ENCODE peak calls at places on chromosomes 13 and 19, in ten cellular contexts. One of them, this sample, is unnamed.

GRCh38 chr13:21031594-21031993 is 29.8 kb downstream of the LATS2 start:
- DNase-seq in suprapubic skin: no peak
- DNase-seq in coronary artery: no peak
- DNase-seq in mucosa of descending colon: no peak
- DNase-seq in GM12865: no peak
- DNase-seq in HL-60: no peak
- DNase-seq in epithelial cell of esophagus: no peak
- DNase-seq in HFF-Myc: no peak
- DNase-seq in MCF 10A: no peak
- DNase-seq in dorsolateral prefrontal cortex: no peak
- DNase-seq in this sample: no peak

GRCh38 chr19:310141-310651 is 19.0 kb upstream of the PLPP2 start:
- DNase-seq in HL-60: no peak
- DNase-seq in epithelial cell of esophagus: no peak
- DNase-seq in MCF 10A: no peak
- DNase-seq in suprapubic skin: no peak
- DNase-seq in coronary artery: no peak
- DNase-seq in GM12865: no peak
- DNase-seq in mucosa of descending colon: no peak
- DNase-seq in dorsolateral prefrontal cortex: no peak
- DNase-seq in HFF-Myc: no peak
- DNase-seq in this sample: no peak

GRCh38 chr19:23774156-23774971 is 15.7 kb upstream of the ZNF681 start:
- DNase-seq in suprapubic skin: peak; percentile 38
- DNase-seq in MCF 10A: peak; percentile 46
- DNase-seq in HFF-Myc: no peak
- DNase-seq in dorsolateral prefrontal cortex: no peak
- DNase-seq in mucosa of descending colon: no peak
- DNase-seq in coronary artery: no peak
- DNase-seq in GM12865: no peak
- DNase-seq in epithelial cell of esophagus: peak; percentile 72
- DNase-seq in HL-60: peak; percentile 24
- DNase-seq in this sample: no peak

GRCh38 chr13:72850959-72851677 is 69.2 kb downstream of the PIBF1 start:
- DNase-seq in coronary artery: peak; percentile 50
- DNase-seq in suprapubic skin: no peak
- DNase-seq in GM12865: no peak
- DNase-seq in mucosa of descending colon: peak; percentile 30
- DNase-seq in HL-60: no peak
- DNase-seq in MCF 10A: no peak
- DNase-seq in dorsolateral prefrontal cortex: no peak
- DNase-seq in HFF-Myc: no peak
- DNase-seq in epithelial cell of esophagus: no peak
- DNase-seq in this sample: no peak

GRCh38 chr19:35063940-35064818 is 22.7 kb downstream of the HPN start:
- DNase-seq in mucosa of descending colon: no peak
- DNase-seq in suprapubic skin: no peak
- DNase-seq in GM12865: no peak
- DNase-seq in MCF 10A: peak; percentile 70
- DNase-seq in epithelial cell of esophagus: peak; percentile 86
- DNase-seq in coronary artery: no peak
- DNase-seq in HFF-Myc: peak; percentile 29
- DNase-seq in dorsolateral prefrontal cortex: no peak
- DNase-seq in HL-60: no peak
- DNase-seq in this sample: no peak

GRCh38 chr19:28737526-28737925 is 475.4 kb downstream of the UQCRFS1 start:
- DNase-seq in MCF 10A: no peak
- DNase-seq in mucosa of descending colon: no peak
- DNase-seq in HFF-Myc: no peak
- DNase-seq in epithelial cell of esophagus: no peak
- DNase-seq in dorsolateral prefrontal cortex: no peak
- DNase-seq in suprapubic skin: no peak
- DNase-seq in GM12865: no peak
- DNase-seq in HL-60: no peak
- DNase-seq in coronary artery: no peak
- DNase-seq in this sample: no peak

GRCh38 chr19:30604657-30605056 is 232.5 kb downstream of the ZNF536 start:
- DNase-seq in HFF-Myc: no peak
- DNase-seq in mucosa of descending colon: no peak
- DNase-seq in suprapubic skin: peak; percentile 34
- DNase-seq in MCF 10A: no peak
- DNase-seq in dorsolateral prefrontal cortex: peak; percentile 66
- DNase-seq in HL-60: no peak
- DNase-seq in GM12865: no peak
- DNase-seq in coronary artery: no peak
- DNase-seq in epithelial cell of esophagus: no peak
- DNase-seq in this sample: no peak

GRCh38 chr13:113151745-113152707 is 6.4 kb upstream of the PROZ start:
- DNase-seq in HFF-Myc: no peak
- DNase-seq in coronary artery: peak; percentile 73
- DNase-seq in epithelial cell of esophagus: no peak
- DNase-seq in suprapubic skin: peak; percentile 74
- DNase-seq in dorsolateral prefrontal cortex: no peak
- DNase-seq in mucosa of descending colon: no peak
- DNase-seq in MCF 10A: no peak
- DNase-seq in HL-60: no peak
- DNase-seq in GM12865: no peak
- DNase-seq in this sample: no peak

GRCh38 chr13:25130944-25131343 is 35.0 kb downstream of the PABPC3 start:
- DNase-seq in mucosa of descending colon: no peak
- DNase-seq in HFF-Myc: no peak
- DNase-seq in epithelial cell of esophagus: no peak
- DNase-seq in MCF 10A: no peak
- DNase-seq in suprapubic skin: no peak
- DNase-seq in coronary artery: no peak
- DNase-seq in GM12865: no peak
- DNase-seq in HL-60: no peak
- DNase-seq in dorsolateral prefrontal cortex: no peak
- DNase-seq in this sample: no peak

GRCh38 chr13:98746968-98747367 is 5.5 kb downstream of the SLC15A1 start:
- DNase-seq in suprapubic skin: no peak
- DNase-seq in dorsolateral prefrontal cortex: no peak
- DNase-seq in coronary artery: no peak
- DNase-seq in MCF 10A: peak; percentile 67
- DNase-seq in mucosa of descending colon: no peak
- DNase-seq in epithelial cell of esophagus: peak; percentile 73
- DNase-seq in HFF-Myc: no peak
- DNase-seq in HL-60: no peak
- DNase-seq in GM12865: no peak
- DNase-seq in this sample: no peak

DNA sequence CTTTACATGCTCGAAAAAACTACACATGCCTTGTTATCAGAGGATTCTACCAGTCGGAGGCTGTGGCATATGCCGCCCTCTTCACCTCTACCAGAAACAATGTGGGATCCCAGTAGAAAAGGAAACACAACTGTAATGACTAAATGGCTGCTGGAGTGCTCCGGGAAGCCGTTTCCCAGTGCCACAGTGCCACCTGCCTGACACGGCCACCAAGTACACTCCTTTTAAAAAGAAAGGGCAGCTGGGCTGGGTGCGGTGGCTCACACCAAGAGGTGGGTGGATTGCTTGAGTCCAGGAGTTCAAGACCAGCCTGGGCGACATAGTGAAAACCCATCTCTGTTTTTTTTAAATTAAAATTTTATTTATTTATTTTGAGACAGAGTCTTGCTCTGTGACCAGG is 67.3 kb downstream of the TRPM4 start:
- DNase-seq in mucosa of descending colon: peak; percentile 82
- DNase-seq in suprapubic skin: no peak
- DNase-seq in HFF-Myc: no peak
- DNase-seq in HL-60: peak; percentile 27
- DNase-seq in MCF 10A: peak; percentile 77
- DNase-seq in epithelial cell of esophagus: peak; percentile 71
- DNase-seq in coronary artery: no peak
- DNase-seq in GM12865: peak; percentile 71
- DNase-seq in dorsolateral prefrontal cortex: no peak
- DNase-seq in this sample: peak; percentile 74
- TF ChIP-seq CTCF in mucosa of descending colon: peak; percentile 14
- TF ChIP-seq CTCF in suprapubic skin: no peak
- TF ChIP-seq CTCF in HFF-Myc: peak; percentile 35
- TF ChIP-seq CTCF in HL-60: peak; percentile 25
- TF ChIP-seq CTCF in MCF 10A: peak; percentile 59
- TF ChIP-seq CTCF in epithelial cell of esophagus: peak; percentile 69
- TF ChIP-seq CTCF in coronary artery: no peak
- TF ChIP-seq CTCF in GM12865: peak; percentile 44
- TF ChIP-seq CTCF in dorsolateral prefrontal cortex: peak; percentile 22
- TF ChIP-seq CTCF in this sample: peak; percentile 29

GRCh38 chr13:48679941-48680630 is 26.4 kb downstream of the CYSLTR2 start:
- DNase-seq in dorsolateral prefrontal cortex: no peak
- DNase-seq in GM12865: no peak
- DNase-seq in epithelial cell of esophagus: no peak
- DNase-seq in MCF 10A: no peak
- DNase-seq in HL-60: no peak
- DNase-seq in HFF-Myc: no peak
- DNase-seq in coronary artery: no peak
- DNase-seq in suprapubic skin: no peak
- DNase-seq in mucosa of descending colon: no peak
- DNase-seq in this sample: no peak

GRCh38 chr13:48678316-48678715 is 24.6 kb downstream of the CYSLTR2 start:
- DNase-seq in HFF-Myc: no peak
- DNase-seq in coronary artery: no peak
- DNase-seq in epithelial cell of esophagus: no peak
- DNase-seq in dorsolateral prefrontal cortex: no peak
- DNase-seq in suprapubic skin: no peak
- DNase-seq in HL-60: no peak
- DNase-seq in mucosa of descending colon: no peak
- DNase-seq in MCF 10A: no peak
- DNase-seq in GM12865: no peak
- DNase-seq in this sample: no peak

GRCh38 chr13:48680756-48681392 is 27.1 kb downstream of the CYSLTR2 start:
- DNase-seq in MCF 10A: no peak
- DNase-seq in suprapubic skin: no peak
- DNase-seq in epithelial cell of esophagus: no peak
- DNase-seq in coronary artery: no peak
- DNase-seq in HL-60: no peak
- DNase-seq in GM12865: no peak
- DNase-seq in HFF-Myc: no peak
- DNase-seq in dorsolateral prefrontal cortex: no peak
- DNase-seq in mucosa of descending colon: no peak
- DNase-seq in this sample: no peak

GRCh38 chr13:48686810-48687209 is 33.1 kb downstream of the CYSLTR2 start:
- DNase-seq in suprapubic skin: no peak
- DNase-seq in GM12865: no peak
- DNase-seq in MCF 10A: no peak
- DNase-seq in mucosa of descending colon: no peak
- DNase-seq in HL-60: no peak
- DNase-seq in HFF-Myc: no peak
- DNase-seq in coronary artery: no peak
- DNase-seq in dorsolateral prefrontal cortex: no peak
- DNase-seq in epithelial cell of esophagus: no peak
- DNase-seq in this sample: no peak

GRCh38 chr13:48682452-48682851 is 28.7 kb downstream of the CYSLTR2 start:
- DNase-seq in HFF-Myc: no peak
- DNase-seq in MCF 10A: no peak
- DNase-seq in epithelial cell of esophagus: no peak
- DNase-seq in GM12865: no peak
- DNase-seq in mucosa of descending colon: no peak
- DNase-seq in coronary artery: no peak
- DNase-seq in suprapubic skin: no peak
- DNase-seq in HL-60: peak; percentile 35
- DNase-seq in dorsolateral prefrontal cortex: no peak
- DNase-seq in this sample: no peak
- TF ChIP-seq CTCF in HFF-Myc: no peak
- TF ChIP-seq CTCF in MCF 10A: no peak
- TF ChIP-seq CTCF in epithelial cell of esophagus: no peak
- TF ChIP-seq CTCF in GM12865: no peak
- TF ChIP-seq CTCF in mucosa of descending colon: no peak
- TF ChIP-seq CTCF in coronary artery: no peak
- TF ChIP-seq CTCF in suprapubic skin: no peak
- TF ChIP-seq CTCF in HL-60: no peak
- TF ChIP-seq CTCF in dorsolateral prefrontal cortex: no peak
- TF ChIP-seq CTCF in this sample: no peak

GRCh38 chr13:40958655-40959054 is 60.5 kb downstream of the ELF1 start:
- DNase-seq in MCF 10A: no peak
- DNase-seq in GM12865: no peak
- DNase-seq in HL-60: no peak
- DNase-seq in mucosa of descending colon: no peak
- DNase-seq in coronary artery: no peak
- DNase-seq in epithelial cell of esophagus: no peak
- DNase-seq in HFF-Myc: no peak
- DNase-seq in dorsolateral prefrontal cortex: no peak
- DNase-seq in suprapubic skin: no peak
- DNase-seq in this sample: no peak

GRCh38 chr13:40963927-40964326 is 55.2 kb downstream of the ELF1 start:
- DNase-seq in GM12865: no peak
- DNase-seq in dorsolateral prefrontal cortex: no peak
- DNase-seq in suprapubic skin: no peak
- DNase-seq in HFF-Myc: no peak
- DNase-seq in HL-60: no peak
- DNase-seq in epithelial cell of esophagus: peak; percentile 91
- DNase-seq in MCF 10A: peak; percentile 44
- DNase-seq in coronary artery: no peak
- DNase-seq in mucosa of descending colon: no peak
- DNase-seq in this sample: no peak

GRCh38 chr13:40961224-40961623 is 57.9 kb downstream of the ELF1 start:
- DNase-seq in GM12865: no peak
- DNase-seq in dorsolateral prefrontal cortex: no peak
- DNase-seq in HL-60: peak; percentile 54
- DNase-seq in mucosa of descending colon: no peak
- DNase-seq in MCF 10A: no peak
- DNase-seq in HFF-Myc: no peak
- DNase-seq in suprapubic skin: no peak
- DNase-seq in coronary artery: no peak
- DNase-seq in epithelial cell of esophagus: no peak
- DNase-seq in this sample: no peak

GRCh38 chr13:40960721-40961120 is 58.4 kb downstream of the ELF1 start:
- DNase-seq in HL-60: peak; percentile 57
- DNase-seq in HFF-Myc: no peak
- DNase-seq in dorsolateral prefrontal cortex: no peak
- DNase-seq in coronary artery: no peak
- DNase-seq in suprapubic skin: no peak
- DNase-seq in MCF 10A: no peak
- DNase-seq in mucosa of descending colon: no peak
- DNase-seq in epithelial cell of esophagus: no peak
- DNase-seq in GM12865: no peak
- DNase-seq in this sample: no peak

GRCh38 chr13:40961826-40962225 is 57.3 kb downstream of the ELF1 start:
- DNase-seq in mucosa of descending colon: no peak
- DNase-seq in suprapubic skin: no peak
- DNase-seq in MCF 10A: no peak
- DNase-seq in GM12865: no peak
- DNase-seq in epithelial cell of esophagus: no peak
- DNase-seq in coronary artery: no peak
- DNase-seq in dorsolateral prefrontal cortex: no peak
- DNase-seq in HFF-Myc: no peak
- DNase-seq in HL-60: no peak
- DNase-seq in this sample: no peak
- TF ChIP-seq CTCF in mucosa of descending colon: no peak
- TF ChIP-seq CTCF in suprapubic skin: no peak
- TF ChIP-seq CTCF in MCF 10A: no peak
- TF ChIP-seq CTCF in GM12865: no peak
- TF ChIP-seq CTCF in epithelial cell of esophagus: no peak
- TF ChIP-seq CTCF in coronary artery: no peak
- TF ChIP-seq CTCF in dorsolateral prefrontal cortex: no peak
- TF ChIP-seq CTCF in HFF-Myc: no peak
- TF ChIP-seq CTCF in HL-60: no peak
- TF ChIP-seq CTCF in this sample: no peak

DNA sequence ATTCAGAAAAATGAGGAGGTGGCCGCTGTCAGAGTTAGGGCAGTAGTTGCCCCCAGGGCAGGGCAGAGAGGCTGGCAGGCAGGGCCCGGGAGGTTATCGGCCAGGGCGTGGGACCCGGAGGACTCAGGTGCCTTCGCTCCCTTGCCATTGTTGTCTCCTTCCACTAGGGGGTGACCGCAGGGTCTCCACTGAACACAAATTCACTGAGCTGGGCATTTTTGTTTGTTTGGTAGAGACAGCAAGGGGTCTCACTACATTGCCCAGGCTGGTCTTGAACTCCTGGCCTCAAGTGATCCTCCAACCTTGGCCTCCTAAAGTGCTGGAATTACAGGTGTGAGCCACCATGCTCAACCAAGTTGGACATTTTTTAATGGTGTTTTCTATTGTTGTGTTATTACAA is 25.1 kb downstream of the CARS2 start:
- DNase-seq in GM12865: peak; percentile 40
- DNase-seq in HFF-Myc: no peak
- DNase-seq in epithelial cell of esophagus: peak; percentile 18
- DNase-seq in HL-60: peak; percentile 34
- DNase-seq in coronary artery: no peak
- DNase-seq in MCF 10A: peak; percentile 38
- DNase-seq in mucosa of descending colon: no peak
- DNase-seq in dorsolateral prefrontal cortex: no peak
- DNase-seq in suprapubic skin: no peak
- DNase-seq in this sample: peak; percentile 43
- TF ChIP-seq CTCF in GM12865: peak; percentile 44
- TF ChIP-seq CTCF in HFF-Myc: peak; percentile 42
- TF ChIP-seq CTCF in epithelial cell of esophagus: peak; percentile 38
- TF ChIP-seq CTCF in HL-60: peak; percentile 11
- TF ChIP-seq CTCF in coronary artery: no peak
- TF ChIP-seq CTCF in MCF 10A: no peak
- TF ChIP-seq CTCF in mucosa of descending colon: no peak
- TF ChIP-seq CTCF in dorsolateral prefrontal cortex: peak; percentile 27
- TF ChIP-seq CTCF in suprapubic skin: no peak
- TF ChIP-seq CTCF in this sample: peak; percentile 61

This sample was measured in endothelial cell.